ENCODE peak calls at places on chromosomes 5 and 9, in six cellular contexts. X is stimulated activated CD8-positive, alpha-beta memory T cell treated with anti-CD3 and anti-CD28 coated beads, Interleukin-7, amount 100 ng/mL, for 4 hours; T is type B pancreatic cell; E is HT-29; A is T follicular helper cell; N is activated CD4-positive, alpha-beta T cell treated with anti-CD3 and anti-CD28 coated beads, Interleukin-2, amount 50 U/mL, for 48 hours. P is an unnamed sample.

GRCh38 chr9:14251146-14252071 is 62.5 kb downstream of the NFIB start:
- DNase-seq in E (peak; percentile 96), T (no peak), N (no peak), X (no peak), A (no peak), P (peak; percentile 89)

GRCh38 chr9:129436751-129437625 is 183.9 kb downstream of the C9orf50 start:
- DNase-seq in A (no peak), T (no peak), E (no peak), X (no peak), N (no peak), P (peak; percentile 74)

GRCh38 chr5:173302546-173303155 is 25.6 kb downstream of the STC2 start:
- DNase-seq in T (no peak), X (no peak), E (no peak), A (no peak), N (no peak), P (no peak)

GRCh38 chr9:136517012-136517743 is 28.7 kb downstream of the NOTCH1 start:
- DNase-seq in N (no peak), T (no peak), A (no peak), X (no peak), E (no peak), P (no peak)

GRCh38 chr9:132348676-132349075 is 6.1 kb downstream of the SETX start:
- DNase-seq in E (no peak), N (no peak), A (no peak), T (no peak), X (no peak), P (no peak)

GRCh38 chr5:93574939-93575241 is 6.1 kb downstream of the NR2F1-AS1 start:
- DNase-seq in T (no peak), X (no peak), E (no peak), A (no peak), N (no peak), P (no peak)

GRCh38 chr5:92991681-92992472 is 589.1 kb downstream of the NR2F1-AS1 start:
- DNase-seq in T (no peak), E (no peak), X (no peak), N (no peak), A (no peak), P (no peak)

GRCh38 chr5:90873033-90873517 is 314.5 kb downstream of the ADGRV1 start:
- DNase-seq in N (peak; percentile 23), A (no peak), E (no peak), T (no peak), X (no peak), P (no peak)

GRCh38 chr5:35124932-35125331 is 77.2 kb upstream of the AGXT2 start:
- DNase-seq in X (no peak), N (no peak), A (no peak), T (no peak), E (peak; percentile 61), P (no peak)

GRCh38 chr5:87410941-87411340 is 1.8 kb downstream of the CCNH start:
- DNase-seq in E (no peak), N (no peak), X (no peak), A (no peak), T (no peak), P (no peak)